ENCODE peak calls at places on chromosome 15, in ten cellular contexts. U is cardiac muscle cell; I is heart left ventricle; A is activated CD8-positive, alpha-beta T cell treated with anti-CD3 and anti-CD28 coated beads for 36 hours; E is OCI-LY7; G is coronary artery; B is uterus; V is HFF-Myc; D is progenitor cell of endocrine pancreas; K is left ventricle myocardium inferior. F is an unnamed sample.

GRCh38 chr15:51163843-51164242 is 69.1 kb upstream of the TNFAIP8L3 start:
- DNase-seq in V (no peak), G (no peak), D (no peak), I (no peak), E (no peak), U (no peak), A (no peak), B (no peak), K (no peak), F (no peak)

GRCh38 chr15:30953731-30954378 is 37.6 kb downstream of the MTMR10 start:
- DNase-seq in G (no peak), B (no peak), U (peak), E (no peak), K (peak), D (no peak), A (peak), V (peak), I (peak), F (peak)

GRCh38 chr15:34900748-34901147 is 68.8 kb downstream of the AQR start:
- DNase-seq in K (no peak), D (no peak), I (no peak), E (no peak), B (no peak), V (no peak), G (no peak), U (no peak), A (no peak), F (no peak)

GRCh38 chr15:38197553-38197952 is 55.1 kb upstream of the SPRED1 start:
- DNase-seq in V (no peak), U (peak), K (no peak), G (no peak), D (no peak), E (no peak), A (no peak), I (no peak), B (no peak), F (no peak)

GRCh38 chr15:84600331-84600686 is 500 bp upstream of the ZSCAN2 start:
- DNase-seq in K (peak), G (peak), A (peak), I (peak), B (peak), U (peak), V (peak), E (peak), D (peak), F (no peak)

GRCh38 chr15:23416349-23417276 is 30.4 kb downstream of the GOLGA6L2 start:
- DNase-seq in V (no peak), I (no peak), U (no peak), A (no peak), G (no peak), D (no peak), B (no peak), K (no peak), E (no peak), F (no peak)

GRCh38 chr15:49036650-49037545 is 9.3 kb downstream of the SECISBP2L start:
- DNase-seq in D (no peak), K (no peak), E (no peak), G (no peak), U (peak), A (no peak), I (no peak), V (no peak), B (no peak), F (no peak)

GRCh38 chr15:91853501-91853967 is at the start of gene SLCO3A1:
- DNase-seq in B (peak), G (peak), D (peak), A (peak), K (peak), U (peak), I (peak), V (no peak), E (peak), F (no peak)

GRCh38 chr15:67175643-67176071 is 78.8 kb downstream of the AAGAB start:
- DNase-seq in U (peak), K (no peak), B (no peak), I (no peak), G (no peak), E (no peak), V (no peak), D (no peak), A (peak), F (peak)

GRCh38 chr15:78130466-78131294 is 565 bp downstream of the CIB2 start:
- DNase-seq in K (no peak), V (no peak), B (no peak), U (no peak), G (no peak), I (no peak), E (no peak), A (peak), D (no peak), F (no peak)

GRCh38 chr15:45631831-45632230 is 3.0 kb upstream of the SQOR start:
- DNase-seq in E (no peak), U (no peak), A (no peak), G (no peak), B (no peak), V (no peak), D (no peak), I (no peak), K (no peak), F (no peak)

GRCh38 chr15:77647961-77648360 is 15.2 kb upstream of the LINGO1 start:
- DNase-seq in U (no peak), B (no peak), E (no peak), K (no peak), G (no peak), A (no peak), V (no peak), I (no peak), D (no peak), F (no peak)

GRCh38 chr15:68632101-68632500 is 53.3 kb downstream of the CORO2B start:
- DNase-seq in E (peak), D (no peak), G (no peak), U (no peak), I (no peak), B (no peak), K (no peak), A (no peak), V (no peak), F (no peak)
- TF ChIP-seq CTCF in E (no peak), D (no peak), G (no peak), U (no peak), I (no peak), B (no peak), K (no peak), A (no peak), V (no peak), F (no peak)

GRCh38 chr15:32029862-32030781 is at the start of gene CHRNA7:
- DNase-seq in B (no peak), K (peak), A (peak), V (no peak), D (peak), E (peak), G (no peak), I (peak), U (peak), F (no peak)
- TF ChIP-seq CTCF in B (no peak), K (peak), A (no peak), V (no peak), D (peak), E (no peak), G (no peak), I (no peak), U (peak), F (peak)

GRCh38 chr15:74482661-74483060 is 21.7 kb upstream of the UBL7 start:
- DNase-seq in V (no peak), I (no peak), G (no peak), D (no peak), U (no peak), K (no peak), B (no peak), A (no peak), E (peak), F (no peak)
- TF ChIP-seq CTCF in V (no peak), I (no peak), G (no peak), D (no peak), U (no peak), K (no peak), B (no peak), A (no peak), E (peak), F (peak)

DNA sequence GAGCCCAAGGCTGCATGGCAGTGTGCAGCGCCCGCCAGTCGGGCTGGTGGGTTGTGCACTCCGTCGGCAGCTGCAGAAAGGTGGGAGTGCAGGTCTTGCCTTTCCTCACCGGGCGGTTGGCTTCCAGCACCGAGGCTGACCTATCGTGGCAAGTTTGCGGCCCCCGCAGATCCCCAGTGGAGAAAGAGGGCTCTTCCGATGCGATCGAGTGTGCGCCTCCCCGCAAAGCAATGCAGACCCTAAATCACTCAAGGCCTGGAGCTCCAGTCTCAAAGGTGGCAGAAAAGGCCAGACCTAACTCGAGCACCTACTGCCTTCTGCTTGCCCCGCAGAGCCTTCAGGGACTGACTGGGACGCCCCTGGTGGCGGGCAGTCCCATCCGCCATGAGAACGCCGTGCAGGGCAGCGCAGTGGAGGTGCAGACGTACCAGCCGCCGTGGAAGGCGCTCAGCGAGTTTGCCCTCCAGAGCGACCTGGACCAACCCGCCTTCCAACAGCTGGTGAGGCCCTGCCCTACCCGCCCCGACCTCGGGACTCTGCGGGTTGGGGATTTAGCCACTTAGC is 4.3 kb downstream of the ISL2 start:
- DNase-seq in D (peak), U (no peak), I (no peak), A (peak), K (no peak), E (no peak), B (no peak), G (no peak), V (no peak), F (no peak)
- TF ChIP-seq CTCF in D (peak), U (no peak), I (no peak), A (peak), K (peak), E (no peak), B (no peak), G (no peak), V (peak), F (peak)

GRCh38 chr15:72902245-72902928 is 118.8 kb upstream of the ADPGK start:
- DNase-seq in V (no peak), U (peak), I (peak), B (peak), K (peak), G (peak), E (no peak), D (no peak), A (no peak), F (no peak)
- TF ChIP-seq CTCF in V (no peak), U (no peak), I (no peak), B (no peak), K (peak), G (no peak), E (no peak), D (no peak), A (no peak), F (no peak)

GRCh38 chr15:29128671-29129070 is 141.0 kb downstream of the NSMCE3 start:
- DNase-seq in I (peak), V (no peak), G (no peak), D (no peak), B (no peak), A (no peak), E (no peak), U (no peak), K (no peak), F (no peak)

GRCh38 chr15:29127506-29128430 is 141.9 kb downstream of the NSMCE3 start:
- DNase-seq in I (peak), A (no peak), B (no peak), V (no peak), E (no peak), K (no peak), G (no peak), U (no peak), D (no peak), F (no peak)

GRCh38 chr15:29126208-29126536 is 143.4 kb downstream of the NSMCE3 start:
- DNase-seq in A (no peak), U (no peak), G (no peak), K (peak), E (no peak), D (no peak), I (peak), V (no peak), B (no peak), F (no peak)

GRCh38 chr15:29125382-29126207 is 144.0 kb downstream of the NSMCE3 start:
- DNase-seq in D (no peak), E (no peak), G (no peak), B (no peak), U (no peak), I (peak), V (no peak), A (no peak), K (peak), F (no peak)

DNA sequence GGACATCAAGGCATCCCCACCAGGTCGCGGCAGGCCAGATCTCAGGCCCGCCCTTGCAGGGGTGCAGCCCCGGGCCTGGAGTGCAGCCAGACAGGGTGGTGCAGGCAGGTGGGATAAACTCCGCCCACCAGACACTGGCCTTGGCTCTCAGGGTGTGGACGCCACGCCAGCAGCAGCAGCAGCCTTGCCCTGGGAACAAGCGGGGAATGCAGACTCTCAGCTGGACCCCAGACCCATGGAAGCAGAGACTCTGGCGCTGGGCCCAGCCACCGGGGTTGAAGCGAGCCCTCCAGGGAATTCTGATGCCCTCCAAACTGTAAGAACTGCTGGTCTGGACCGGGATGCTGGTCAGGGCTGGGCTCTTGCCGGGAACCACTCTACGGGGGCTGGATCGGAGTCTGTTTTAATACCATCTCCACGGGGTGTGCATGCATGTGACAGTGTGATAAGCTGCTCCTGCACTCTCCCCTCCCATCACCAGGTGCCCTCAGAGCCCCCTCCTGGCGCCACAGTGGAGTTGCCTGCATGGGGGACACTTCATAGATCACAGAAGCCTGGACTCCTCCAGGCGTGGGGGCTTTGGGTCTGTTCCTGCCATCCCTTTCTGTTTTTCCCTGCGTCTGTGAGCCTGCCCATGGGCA is 142.7 kb downstream of the NSMCE3 start:
- DNase-seq in A (no peak), D (no peak), V (no peak), B (no peak), I (peak), K (peak), G (no peak), U (no peak), E (no peak), F (no peak)
- TF ChIP-seq CTCF in A (no peak), D (peak), V (no peak), B (no peak), I (no peak), K (no peak), G (no peak), U (peak), E (peak), F (peak)

GRCh38 chr15:72231066-72231846 is at the start of gene PKM:
- DNase-seq in U (peak), V (peak), G (peak), E (peak), D (peak), K (peak), B (peak), A (peak), I (peak), F (peak)
- TF ChIP-seq CTCF in U (no peak), V (no peak), G (no peak), E (no peak), D (no peak), K (no peak), B (peak), A (no peak), I (no peak), F (no peak)

DNA sequence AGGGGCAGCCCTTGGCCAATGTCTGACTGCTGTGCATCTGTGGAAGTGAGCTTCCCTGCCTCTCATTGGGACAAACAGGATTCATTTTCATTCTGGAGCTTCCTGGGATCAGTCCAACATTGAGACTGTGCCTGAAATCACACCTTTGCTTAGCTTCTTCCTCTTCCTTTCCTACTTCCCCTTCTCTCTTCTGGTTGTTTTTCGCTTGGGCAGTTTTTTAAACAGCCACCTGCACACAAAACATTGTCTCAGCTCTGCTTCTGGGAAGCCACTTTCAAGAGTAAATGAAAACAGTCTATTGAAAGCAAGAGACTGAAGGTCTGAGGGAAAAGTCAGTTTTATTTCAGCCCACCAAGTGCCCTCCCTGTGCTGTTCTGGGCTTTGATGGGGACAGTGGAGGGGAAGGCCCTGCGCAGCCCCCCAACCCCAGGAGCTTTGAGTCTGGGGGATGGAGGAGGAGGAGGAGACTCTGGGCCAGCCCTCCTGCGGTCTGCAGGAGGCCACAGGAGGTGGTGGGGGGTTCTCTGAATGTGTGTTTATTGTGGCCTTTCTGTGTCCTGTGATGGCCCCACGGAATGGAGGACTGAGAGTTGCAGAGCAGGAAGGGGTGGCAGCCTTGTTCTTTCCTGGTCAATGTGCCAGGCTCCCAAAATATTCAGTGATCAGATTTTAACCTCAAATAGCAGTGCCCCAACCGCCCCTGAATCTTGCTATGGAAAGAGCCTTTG is 7.8 kb upstream of the ISLR2 start:
- DNase-seq in E (peak), K (no peak), A (no peak), G (no peak), V (no peak), D (no peak), I (no peak), B (no peak), U (no peak), F (no peak)
- TF ChIP-seq CTCF in E (peak), K (no peak), A (no peak), G (no peak), V (no peak), D (no peak), I (no peak), B (no peak), U (no peak), F (no peak)

GRCh38 chr15:70214941-70215635 is 117.4 kb upstream of the TLE3 start:
- DNase-seq in V (no peak), U (no peak), E (no peak), G (no peak), A (no peak), K (no peak), B (no peak), D (no peak), I (no peak), F (no peak)

GRCh38 chr15:70212963-70213315 is 115.2 kb upstream of the TLE3 start:
- DNase-seq in G (no peak), I (no peak), D (no peak), A (no peak), B (no peak), K (no peak), V (no peak), U (no peak), E (no peak), F (no peak)

GRCh38 chr15:70213779-70214178 is 116.1 kb upstream of the TLE3 start:
- DNase-seq in E (no peak), V (no peak), K (no peak), A (no peak), I (no peak), U (no peak), B (no peak), G (no peak), D (no peak), F (no peak)

GRCh38 chr15:70215951-70216350 is 118.2 kb upstream of the TLE3 start:
- DNase-seq in V (no peak), A (no peak), I (no peak), E (no peak), B (no peak), D (no peak), G (no peak), U (no peak), K (no peak), F (no peak)

GRCh38 chr15:70214266-70214665 is 116.5 kb upstream of the TLE3 start:
- DNase-seq in A (no peak), U (no peak), D (no peak), K (no peak), I (no peak), B (no peak), E (peak), V (no peak), G (no peak), F (no peak)
- TF ChIP-seq CTCF in A (peak), U (no peak), D (no peak), K (no peak), I (no peak), B (no peak), E (peak), V (no peak), G (no peak), F (peak)

F was measured in kidney epithelial cell.